ENCODE peak calls at places on chromosomes 3 and 15, in ten cellular contexts. K is vagina, B is heart left ventricle, J is uterus, Y is body of pancreas, Q is right lobe of liver, W is stomach, T is HepG2, M is ovary, E is Peyer's patch. A is an unnamed sample.

GRCh38 chr15:90101130-90101968 is 919 bp downstream of the IDH2 start:
- DNase-seq in W (peak; percentile 55), Y (peak; percentile 63), T (no peak), M (peak; percentile 48), E (peak; percentile 59), Q (peak; percentile 91), K (no peak), B (peak; percentile 75), J (peak; percentile 35), A (peak; percentile 65)

GRCh38 chr3:191005790-191006189 is 143.3 kb upstream of the GMNC start:
- DNase-seq in W (no peak), B (no peak), Y (no peak), J (no peak), K (no peak), Q (no peak), E (no peak), M (no peak), T (no peak), A (no peak)

GRCh38 chr15:91941871-91942270 is 88.4 kb downstream of the SLCO3A1 start:
- DNase-seq in K (no peak), B (no peak), M (no peak), Y (no peak), W (no peak), J (no peak), Q (no peak), E (no peak), T (no peak), A (no peak)

GRCh38 chr15:78052545-78052944 is 25.0 kb downstream of the TBC1D2B start:
- DNase-seq in Q (no peak), J (no peak), M (no peak), Y (no peak), T (no peak), W (no peak), K (no peak), B (no peak), E (no peak), A (no peak)

GRCh38 chr3:40179016-40179415 is 130.5 kb upstream of the EIF1B start:
- DNase-seq in J (peak; percentile 52), Q (peak; percentile 73), B (peak; percentile 64), K (no peak), Y (peak; percentile 82), W (peak; percentile 81), T (peak; percentile 45), M (peak; percentile 80), E (peak; percentile 56), A (peak; percentile 86)

GRCh38 chr3:58059349-58060321 is 51.4 kb downstream of the FLNB start:
- DNase-seq in Y (peak; percentile 50), E (peak; percentile 28), J (peak; percentile 76), K (no peak), B (peak; percentile 31), M (peak; percentile 80), T (peak; percentile 99), W (peak; percentile 34), Q (peak; percentile 88), A (peak; percentile 54)

GRCh38 chr3:13715167-13715954 is 164.5 kb downstream of the WNT7A start:
- DNase-seq in B (peak; percentile 8), T (no peak), M (no peak), K (peak; percentile 81), J (peak; percentile 4), Y (peak; percentile 2), W (peak; percentile 3), E (no peak), Q (peak; percentile 26), A (peak; percentile 23)

GRCh38 chr3:12618426-12618825 is 45.5 kb downstream of the RAF1 start:
- DNase-seq in Y (no peak), E (no peak), J (no peak), T (no peak), K (no peak), B (no peak), Q (no peak), W (no peak), M (no peak), A (no peak)

GRCh38 chr15:48962662-48963523 is 826 bp downstream of the SHC4 start:
- DNase-seq in M (no peak), B (no peak), K (no peak), T (no peak), W (no peak), J (peak; percentile 25), E (no peak), Q (peak; percentile 61), Y (peak; percentile 23), A (peak; percentile 74)

GRCh38 chr15:79035111-79035601 is 55.4 kb downstream of the RASGRF1 start:
- DNase-seq in M (no peak), J (no peak), Q (no peak), W (no peak), Y (no peak), E (no peak), T (no peak), K (no peak), B (no peak), A (no peak)

GRCh38 chr3:118641608-118642007 is 393.0 kb downstream of the IGSF11 start:
- DNase-seq in Y (no peak), T (no peak), J (no peak), M (no peak), Q (no peak), K (no peak), E (no peak), W (no peak), B (no peak), A (peak; percentile 67)

GRCh38 chr15:94266000-94266399 is 34.6 kb downstream of the MCTP2 start:
- DNase-seq in E (no peak), Q (no peak), T (peak; percentile 10), Y (no peak), W (no peak), J (no peak), B (no peak), K (no peak), M (no peak), A (no peak)

GRCh38 chr3:56997675-56998074 is 62.8 kb upstream of the SPATA12 start:
- DNase-seq in B (no peak), Q (no peak), K (no peak), T (no peak), J (no peak), Y (no peak), W (no peak), E (no peak), M (no peak), A (no peak)

GRCh38 chr3:72263223-72264015 is 478.5 kb upstream of the PROK2 start:
- DNase-seq in B (no peak), E (no peak), J (no peak), M (no peak), Q (no peak), W (no peak), K (no peak), Y (no peak), T (no peak), A (no peak)

DNA sequence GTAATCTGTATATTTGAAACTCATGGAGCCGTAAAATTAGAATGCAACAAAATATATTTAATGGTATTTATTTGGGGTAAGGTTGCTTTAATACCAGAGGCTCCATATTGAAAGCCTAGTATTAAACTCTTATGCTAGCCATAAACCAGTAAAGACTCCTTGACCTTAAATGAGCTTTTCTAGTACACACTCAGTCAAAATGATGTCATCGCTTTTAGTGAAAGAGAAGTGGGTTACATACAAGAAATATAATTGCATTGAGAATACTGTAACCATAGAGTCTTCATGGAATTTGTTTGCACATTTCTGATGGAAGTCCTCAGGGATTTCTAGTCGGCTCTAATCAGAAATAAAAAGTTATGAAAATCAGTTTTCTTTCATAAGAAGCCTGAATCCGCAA is 757.6 kb downstream of the GBE1 start:
- DNase-seq in E (no peak), K (no peak), Q (no peak), J (no peak), Y (no peak), W (no peak), B (no peak), T (no peak), M (no peak), A (no peak)
- TF ChIP-seq POLR2A in E (no peak), K (no peak), Q (no peak), J (no peak), Y (no peak), W (no peak), B (no peak), T (no peak), M (no peak), A (no peak)

DNA sequence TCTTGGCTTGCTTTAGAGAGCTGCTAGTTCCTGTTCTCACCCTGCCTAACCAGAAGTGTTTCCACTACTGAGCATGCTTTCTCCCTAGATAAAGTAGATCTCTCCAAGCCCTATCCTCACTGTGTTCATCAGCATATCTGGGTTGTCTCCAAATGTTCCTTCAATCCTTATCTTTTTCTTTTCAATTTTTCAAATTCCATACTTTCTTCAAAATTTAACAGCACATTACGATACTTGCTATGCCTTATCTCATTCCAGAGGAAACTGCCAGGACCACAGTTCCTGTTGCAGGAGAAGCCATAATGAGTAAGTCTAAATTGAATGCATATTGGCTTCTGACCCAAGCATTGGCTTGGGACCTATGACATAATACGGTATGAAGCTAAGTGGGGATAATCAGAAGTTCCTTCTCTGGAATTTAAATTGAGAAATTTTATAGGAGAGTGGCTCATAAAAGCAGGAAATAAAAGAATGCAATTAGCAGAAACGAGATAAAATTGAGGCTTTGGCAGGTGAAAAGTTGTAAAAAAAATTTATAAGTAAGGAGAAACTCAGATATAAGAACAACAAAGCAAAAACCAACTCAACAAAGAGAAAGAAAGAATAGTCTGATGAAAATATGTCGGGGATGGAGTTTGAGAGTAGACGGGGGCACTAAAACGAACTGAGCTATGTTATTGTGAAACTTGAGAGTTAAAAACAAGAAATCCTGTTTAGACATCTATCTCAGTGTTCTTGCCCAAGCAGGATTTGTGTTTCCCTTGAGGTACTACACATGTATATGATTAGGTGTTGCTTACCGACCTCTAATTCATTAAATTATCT is 631.7 kb upstream of the CCDC54 start:
- DNase-seq in K (no peak), B (no peak), T (no peak), W (no peak), Q (no peak), J (no peak), E (no peak), Y (no peak), M (no peak), A (no peak)
- H3K27ac ChIP-seq in K (no peak overlapping the region), B (no peak overlapping the region), T (no peak overlapping the region), W (no peak overlapping the region), Q (no peak overlapping the region), J (no peak overlapping the region), E (no peak overlapping the region), Y (no peak overlapping the region), M (no peak overlapping the region), A (no peak overlapping the region)

GRCh38 chr15:84658080-84658787 is at the start of gene NMB:
- DNase-seq in Y (peak; percentile 82), J (peak; percentile 81), Q (peak; percentile 83), W (peak; percentile 82), T (peak; percentile 81), E (peak; percentile 85), B (peak; percentile 78), K (no peak), M (peak; percentile 79), A (peak; percentile 83)
- TF ChIP-seq POLR2A in Y (peak; percentile 38), J (no peak), Q (no peak), W (no peak), T (peak; percentile 54), E (no peak), B (peak; percentile 49), K (no peak), M (no peak), A (peak; percentile 51)

DNA sequence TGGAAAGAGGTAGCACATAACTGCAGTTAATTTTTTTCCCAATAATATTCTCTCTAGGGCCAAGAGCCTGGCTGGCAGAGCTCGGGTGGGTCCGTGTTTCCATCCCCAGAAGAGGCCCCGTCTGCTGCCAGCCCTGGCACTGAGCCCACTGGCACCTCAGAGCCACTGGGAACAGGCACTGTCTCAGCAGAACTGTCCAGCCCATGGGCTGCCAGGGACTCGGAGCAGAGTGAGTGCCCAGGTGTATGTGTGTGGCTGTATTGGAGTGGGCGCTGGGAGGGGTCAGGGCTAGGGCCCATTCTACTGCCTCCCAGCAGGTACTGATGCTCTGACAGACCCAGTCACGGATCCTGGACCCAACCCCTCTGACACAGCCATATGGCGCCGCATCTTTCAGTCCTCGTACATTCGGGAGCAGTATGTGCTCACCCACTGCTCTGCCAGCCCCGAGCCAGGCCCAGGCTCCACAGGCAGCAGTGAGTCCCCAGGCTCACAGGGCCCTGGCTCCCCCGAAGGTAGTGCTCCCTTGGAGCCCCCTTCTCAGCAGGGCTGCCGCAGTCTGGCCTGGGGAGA is 8.9 kb downstream of the VWA5B2 start:
- DNase-seq in Y (no peak), W (no peak), M (no peak), B (no peak), J (no peak), T (no peak), Q (no peak), K (no peak), E (no peak), A (no peak)
- H3K27ac ChIP-seq in Y (no peak overlapping the region), W (no peak overlapping the region), M (no peak overlapping the region), B (no peak overlapping the region), J (no peak overlapping the region), T (no peak overlapping the region), Q (no peak overlapping the region), K (no peak overlapping the region), E (no peak overlapping the region), A (no peak overlapping the region)